ENCODE peak calls at places on chromosomes 16 and 17, in six cellular contexts. Q, O, G, R, J and N are unnamed samples.

GRCh38 chr16:23223368-23223767 is 40.8 kb downstream of the SCNN1G start:
- DNase-seq in Q (no peak), O (no peak), G (no peak), R (no peak), J (no peak), N (no peak)

GRCh38 chr17:82865996-82866395 is 26.2 kb upstream of the ZNF750 start:
- DNase-seq in Q (no peak), O (no peak), G (no peak), R (no peak), J (no peak), N (no peak)

GRCh38 chr16:85824161-85825135 is 25.0 kb downstream of the COX4I1 start:
- DNase-seq in Q (no peak), O (no peak), G (no peak), R (no peak), J (no peak), N (no peak)

GRCh38 chr16:85429776-85430522 is 183.2 kb upstream of the GSE1 start:
- DNase-seq in Q (peak; percentile 56), O (no peak), G (no peak), R (no peak), J (no peak), N (no peak)

GRCh38 chr17:42670925-42671657 is 5.7 kb downstream of the PLEKHH3 start:
- DNase-seq in Q (peak; percentile 49), O (no peak), G (no peak), R (no peak), J (no peak), N (no peak)

GRCh38 chr17:62725791-62726249 is 82.3 kb downstream of the MARCHF10 start:
- DNase-seq in Q (no peak), O (peak; percentile 42), G (no peak), R (no peak), J (no peak), N (no peak)

GRCh38 chr17:47844814-47845453 is 3.9 kb upstream of the SCRN2 start:
- DNase-seq in Q (no peak), O (peak; percentile 37), G (no peak), R (no peak), J (no peak), N (no peak)

GRCh38 chr16:12317856-12318591 is 341.5 kb downstream of the SNX29 start:
- DNase-seq in Q (no peak), O (no peak), G (no peak), R (no peak), J (no peak), N (no peak)

GRCh38 chr17:48600244-48601098 is 4.3 kb downstream of the HOXB6 start:
- DNase-seq in Q (no peak), O (no peak), G (no peak), R (no peak), J (no peak), N (no peak)

GRCh38 chr17:74768069-74768762 is 7.9 kb downstream of the NAT9 start:
- DNase-seq in Q (peak; percentile 93), O (peak; percentile 73), G (no peak), R (no peak), J (no peak), N (no peak)

GRCh38 chr17:79001190-79002020 is 8.2 kb downstream of the CANT1 start:
- DNase-seq in Q (no peak), O (no peak), G (no peak), R (no peak), J (no peak), N (no peak)

GRCh38 chr17:31052187-31052889 is 42.4 kb upstream of the NF1 start:
- DNase-seq in Q (no peak), O (peak; percentile 97), G (no peak), R (no peak), J (peak; percentile 90), N (peak; percentile 97)

GRCh38 chr17:49985310-49985990 is 9.6 kb downstream of the DLX3 start:
- DNase-seq in Q (no peak), O (no peak), G (peak; percentile 9), R (no peak), J (no peak), N (no peak)

GRCh38 chr17:13306310-13306962 is 288.6 kb upstream of the ELAC2 start:
- DNase-seq in Q (no peak), O (peak; percentile 93), G (peak; percentile 75), R (peak; percentile 21), J (peak; percentile 87), N (peak; percentile 62)
- TF ChIP-seq CTCF in Q (peak; percentile 29), O (peak; percentile 64), G (peak; percentile 85), R (peak; percentile 73), J (peak; percentile 71), N (peak; percentile 51)

DNA sequence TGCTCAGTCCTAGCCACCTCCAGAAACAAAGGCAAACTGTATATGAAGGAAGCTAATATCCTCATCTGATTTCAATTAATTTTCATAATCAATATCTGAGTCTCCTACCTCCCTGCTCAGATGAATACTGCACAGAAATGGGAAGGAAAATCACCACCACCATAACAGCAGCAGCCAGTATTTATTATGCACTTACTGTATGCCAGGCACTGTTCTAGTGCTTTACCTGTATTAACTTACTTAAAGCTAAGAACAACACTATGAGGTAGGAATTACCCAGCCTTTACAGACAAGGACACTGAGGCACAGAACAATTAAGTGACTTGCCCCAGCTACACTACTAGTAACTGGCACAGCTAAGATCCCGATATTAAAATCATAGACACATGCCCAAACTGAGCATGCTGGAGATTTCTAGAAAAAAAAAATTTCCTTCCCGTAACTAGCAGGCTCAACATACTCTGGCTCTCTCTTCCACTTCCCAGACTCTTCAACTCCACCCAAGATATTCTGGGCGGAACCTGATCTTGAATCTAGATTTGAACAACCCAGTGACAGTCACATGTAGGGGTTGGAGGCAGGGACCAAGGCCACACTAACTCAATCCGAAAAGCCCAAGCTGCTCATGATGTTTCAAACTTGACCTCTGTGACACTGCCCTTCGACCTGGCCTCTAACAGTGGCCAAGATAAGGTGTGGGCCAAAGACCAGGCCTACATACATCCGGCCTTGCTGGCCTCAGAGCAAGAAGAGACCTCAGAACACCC is 3.9 kb downstream of the TRIM25 start:
- DNase-seq in Q (no peak), O (no peak), G (no peak), R (no peak), J (no peak), N (no peak)
- H3K4me3 ChIP-seq in Q (no peak overlapping the region), O (no peak overlapping the region), G (no peak overlapping the region), R (no peak overlapping the region), J (no peak overlapping the region), N (no peak overlapping the region)

DNA sequence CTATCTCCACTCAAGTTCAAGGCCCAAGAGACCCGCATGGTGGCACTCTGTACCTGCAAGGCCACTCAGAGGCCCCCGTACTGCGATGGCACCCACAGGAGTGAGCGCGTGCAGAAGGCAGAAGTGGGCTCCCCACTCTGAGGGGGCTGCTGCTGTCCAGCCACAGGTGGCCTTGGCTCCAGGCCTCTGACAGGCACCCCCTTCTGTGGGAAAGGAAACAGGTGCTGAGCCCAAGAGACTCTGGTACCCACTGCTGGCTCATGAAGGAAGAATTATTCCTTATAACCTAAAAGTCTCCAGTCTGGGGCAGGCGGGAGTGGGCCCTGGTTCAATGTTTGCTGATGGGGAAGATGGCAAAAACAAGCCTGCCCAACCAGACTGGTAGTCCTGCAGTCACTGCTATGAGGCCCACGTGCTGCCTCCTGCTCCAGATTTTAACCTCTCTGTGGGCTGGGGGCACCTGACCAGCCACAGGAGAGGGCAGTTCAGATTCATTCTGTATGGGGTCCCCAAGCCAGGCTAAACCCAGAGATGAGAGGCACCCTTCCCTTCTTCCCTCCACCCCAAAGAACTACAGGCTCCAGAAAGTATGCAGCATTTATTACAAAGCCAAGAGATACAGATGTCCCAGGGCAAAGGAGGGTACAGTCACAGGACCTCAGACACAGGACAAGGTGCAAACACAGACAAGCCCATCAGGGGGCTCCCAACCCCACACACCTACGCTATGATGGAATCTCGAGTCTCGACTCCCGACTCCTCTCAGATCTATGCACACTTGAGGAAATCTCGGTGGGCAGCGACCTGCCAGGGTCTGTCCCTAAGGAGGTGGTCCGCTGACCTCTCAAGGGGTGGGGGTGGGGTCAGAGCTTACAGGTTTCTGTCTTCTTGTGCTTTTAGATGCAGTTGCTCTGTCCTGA is 3.4 kb downstream of the CISD3 start:
- DNase-seq in Q (peak; percentile 74), O (no peak), G (no peak), R (peak; percentile 78), J (no peak), N (no peak)
- TF ChIP-seq CTCF in Q (no peak), O (peak; percentile 11), G (peak; percentile 19), R (peak; percentile 76), J (peak; percentile 14), N (peak; percentile 41)

GRCh38 chr17:44044092-44044491 is 22.4 kb downstream of the LSM12 start:
- DNase-seq in Q (no peak), O (peak; percentile 79), G (no peak), R (no peak), J (no peak), N (no peak)
- H3K4me3 ChIP-seq in Q (no peak overlapping the region), O (no peak overlapping the region), G (no peak overlapping the region), R (no peak overlapping the region), J (no peak overlapping the region), N (no peak overlapping the region)

GRCh38 chr16:62870554-62870953 is 834.3 kb upstream of the CDH8 start:
- DNase-seq in Q (no peak), O (no peak), G (no peak), R (no peak), J (no peak), N (no peak)
- TF ChIP-seq CTCF in Q (no peak), O (no peak), G (peak; percentile 28), R (peak; percentile 34), J (no peak), N (no peak)

GRCh38 chr17:10802487-10803284 is 1.2 kb downstream of the TMEM238L start:
- DNase-seq in Q (no peak), O (no peak), G (no peak), R (no peak), J (no peak), N (no peak)

GRCh38 chr17:10805911-10806310 is 2.0 kb upstream of the TMEM238L start:
- DNase-seq in Q (no peak), O (no peak), G (no peak), R (no peak), J (no peak), N (no peak)

GRCh38 chr17:10803830-10804498 is at the start of gene TMEM238L:
- DNase-seq in Q (no peak), O (no peak), G (no peak), R (no peak), J (no peak), N (no peak)

GRCh38 chr17:10803350-10803749 is 549 bp downstream of the TMEM238L start:
- DNase-seq in Q (no peak), O (no peak), G (no peak), R (no peak), J (no peak), N (no peak)

DNA sequence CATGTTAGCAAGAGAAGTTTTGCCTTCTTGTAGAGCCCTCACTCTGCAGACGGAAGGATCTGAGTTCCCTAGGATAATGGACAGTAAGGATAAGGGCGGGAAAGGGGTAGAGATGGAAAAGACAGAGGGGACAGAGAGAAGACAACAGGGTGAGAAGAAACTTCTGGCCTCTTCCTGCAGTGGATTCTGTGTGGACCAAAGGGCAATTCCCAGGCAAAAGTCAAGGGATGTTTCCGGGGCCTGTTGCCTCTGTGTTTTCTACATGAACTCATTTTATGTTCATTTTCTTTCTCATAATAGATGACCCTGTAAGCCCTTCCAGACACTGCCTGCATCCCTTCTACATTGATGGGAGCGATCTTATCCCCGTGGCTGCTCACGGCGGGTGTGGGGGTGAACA is 647 bp upstream of the TMEM238L start:
- DNase-seq in Q (no peak), O (no peak), G (no peak), R (no peak), J (no peak), N (no peak)
- H3K4me3 ChIP-seq in Q (no peak overlapping the region), O (no peak overlapping the region), G (no peak overlapping the region), R (no peak overlapping the region), J (no peak overlapping the region), N (no peak overlapping the region)

GRCh38 chr17:28228109-28228840 is 90.7 kb upstream of the TMEM97 start:
- DNase-seq in Q (peak; percentile 53), O (no peak), G (peak; percentile 50), R (no peak), J (no peak), N (no peak)
- TF ChIP-seq CTCF in Q (no peak), O (peak; percentile 29), G (peak; percentile 41), R (no peak), J (peak; percentile 28), N (peak; percentile 21)

GRCh38 chr16:70579648-70580630 is 56.3 kb downstream of the SF3B3 start:
- DNase-seq in Q (no peak), O (no peak), G (no peak), R (no peak), J (no peak), N (no peak)
- H3K4me3 ChIP-seq in Q (no peak overlapping the region), O (no peak overlapping the region), G (no peak overlapping the region), R (no peak overlapping the region), J (no peak overlapping the region), N (no peak overlapping the region)